ENCODE peak calls at places on chromosomes 11 and 22, in five cellular contexts. W, O, J, I and Z are unnamed samples.

GRCh38 chr11:68948948-68949347 is 31.8 kb downstream of the MRGPRD start:
- DNase-seq in W (no peak), O (no peak), J (no peak), I (no peak), Z (no peak)

GRCh38 chr11:47879259-47880184 is 31.4 kb upstream of the NUP160 start:
- DNase-seq in W (peak; percentile 69), O (no peak), J (no peak), I (no peak), Z (no peak)

GRCh38 chr11:128714881-128715280 is 21.0 kb downstream of the FLI1 start:
- DNase-seq in W (no peak), O (no peak), J (no peak), I (peak; percentile 97), Z (no peak)

GRCh38 chr22:24938741-24939341 is 7.7 kb downstream of the LHFPL7 start:
- DNase-seq in W (peak; percentile 80), O (no peak), J (peak; percentile 48), I (peak; percentile 25), Z (peak; percentile 6)

GRCh38 chr11:25423436-25424184 is 908.3 kb upstream of the ANO3 start:
- DNase-seq in W (no peak), O (no peak), J (no peak), I (peak; percentile 29), Z (no peak)

GRCh38 chr22:36608987-36609386 is 80.0 kb upstream of the EIF3D start:
- DNase-seq in W (no peak), O (no peak), J (no peak), I (no peak), Z (no peak)

GRCh38 chr22:42461511-42461910 is 29.3 kb upstream of the NFAM1 start:
- DNase-seq in W (no peak), O (no peak), J (no peak), I (no peak), Z (peak; percentile 47)

GRCh38 chr11:112318193-112318592 is 57.5 kb upstream of the PLET1 start:
- DNase-seq in W (no peak), O (no peak), J (no peak), I (peak; percentile 96), Z (no peak)

GRCh38 chr11:37088573-37088910 is 490.5 kb upstream of the RAG2 start:
- DNase-seq in W (no peak), O (no peak), J (no peak), I (no peak), Z (no peak)

GRCh38 chr11:101862410-101863233 is 52.2 kb upstream of the CEP126 start:
- DNase-seq in W (peak; percentile 72), O (no peak), J (no peak), I (peak; percentile 79), Z (no peak)

GRCh38 chr11:101880208-101880607 is 34.6 kb upstream of the CEP126 start:
- DNase-seq in W (peak; percentile 88), O (no peak), J (no peak), I (peak; percentile 79), Z (no peak)

GRCh38 chr11:118171274-118172062 is 5.0 kb downstream of the SCN2B start:
- DNase-seq in W (peak; percentile 80), O (peak; percentile 35), J (peak; percentile 77), I (peak; percentile 36), Z (peak; percentile 78)

GRCh38 chr11:59801981-59802638 is 8.5 kb downstream of the MRPL16 start:
- DNase-seq in W (no peak), O (no peak), J (no peak), I (peak; percentile 36), Z (no peak)

GRCh38 chr11:71548716-71549151 is 514 bp downstream of the KRTAP5-9 start:
- DNase-seq in W (peak; percentile 24), O (no peak), J (no peak), I (no peak), Z (no peak)